ENCODE peak calls at places on chromosome 3, in eight cellular contexts. W is effector memory CD4-positive, alpha-beta T cell; D is NT2/D1; C is CD8-positive, alpha-beta T cell; J is tibial nerve; I is cardiac muscle cell; V is transverse colon; K is aorta. N is an unnamed sample. For H3K4me1, the result is how much of the 10 kb centered on the place peaks cover.

GRCh38 chr3:112446343-112446742 is 52.9 kb downstream of the BTLA start:
- DNase-seq in W (no peak), D (no peak), C (no peak), J (no peak), I (peak), V (no peak), K (no peak), N (no peak)

GRCh38 chr3:82281205-82281604 is 519.8 kb upstream of the GBE1 start:
- DNase-seq in W (no peak), D (no peak), C (no peak), J (no peak), I (no peak), V (no peak), K (no peak), N (no peak)

GRCh38 chr3:126746395-126747177 is 42.5 kb downstream of the CHCHD6 start:
- DNase-seq in W (no peak), D (no peak), C (no peak), J (no peak), I (peak), V (no peak), K (no peak), N (no peak)

GRCh38 chr3:53254810-53255359 is 937 bp downstream of the TKT start:
- DNase-seq in W (peak), D (no peak), C (peak), J (peak), I (peak), V (peak), K (peak), N (peak)

GRCh38 chr3:19539488-19540395 is 391.4 kb downstream of the KCNH8 start:
- DNase-seq in W (no peak), D (no peak), C (no peak), J (no peak), I (no peak), V (no peak), K (no peak), N (no peak)

GRCh38 chr3:153396581-153396980 is 234.6 kb downstream of the RAP2B start:
- DNase-seq in W (no peak), D (no peak), C (no peak), J (no peak), I (no peak), V (no peak), K (no peak), N (no peak)

GRCh38 chr3:157408499-157409149 is 28.0 kb upstream of the PTX3 start:
- DNase-seq in W (no peak), D (no peak), C (no peak), J (no peak), I (no peak), V (no peak), K (no peak), N (no peak)

GRCh38 chr3:51684971-51685751 is 14.1 kb downstream of the TEX264 start:
- DNase-seq in W (no peak), D (no peak), C (no peak), J (no peak), I (no peak), V (no peak), K (no peak), N (no peak)

GRCh38 chr3:49017978-49018706 is at the start of gene DALRD3:
- DNase-seq in W (peak), D (no peak), C (no peak), J (peak), I (peak), V (peak), K (peak), N (peak)

GRCh38 chr3:113329757-113330156 is 111.5 kb downstream of the CFAP44 start:
- DNase-seq in W (no peak), D (no peak), C (no peak), J (no peak), I (peak), V (no peak), K (no peak), N (no peak)

GRCh38 chr3:98977520-98977919 is 76.0 kb upstream of the DCBLD2 start:
- DNase-seq in W (no peak), D (no peak), C (no peak), J (no peak), I (peak), V (no peak), K (no peak), N (no peak)

GRCh38 chr3:25592510-25592968 is 72.2 kb downstream of the TOP2B start:
- DNase-seq in W (no peak), D (no peak), C (no peak), J (peak), I (peak), V (no peak), K (peak), N (no peak)

GRCh38 chr3:130242850-130243569 is 102.5 kb upstream of the COL6A5 start:
- DNase-seq in W (no peak), D (no peak), C (no peak), J (no peak), I (peak), V (no peak), K (no peak), N (peak)

GRCh38 chr3:161452179-161452578 is 44.4 kb upstream of the OTOL1 start:
- DNase-seq in W (no peak), D (no peak), C (no peak), J (no peak), I (no peak), V (no peak), K (no peak), N (no peak)

GRCh38 chr3:71076361-71076997 is 507.0 kb downstream of the FOXP1 start:
- DNase-seq in W (no peak), D (no peak), C (no peak), J (no peak), I (peak), V (no peak), K (no peak), N (no peak)

GRCh38 chr3:153284282-153284938 is 122.4 kb downstream of the RAP2B start:
- DNase-seq in W (peak), D (no peak), C (no peak), J (peak), I (peak), V (peak), K (peak), N (peak)

GRCh38 chr3:32456429-32457130 is 46.1 kb downstream of the CMTM6 start:
- DNase-seq in W (no peak), D (no peak), C (no peak), J (no peak), I (no peak), V (no peak), K (no peak), N (no peak)

GRCh38 chr3:2920103-2920502 is 190.1 kb downstream of the IL5RA start:
- DNase-seq in W (no peak), D (no peak), C (no peak), J (no peak), I (no peak), V (no peak), K (no peak), N (no peak)

GRCh38 chr3:142977399-142977728 is 13.9 kb upstream of the PAQR9 start:
- DNase-seq in W (no peak), D (no peak), C (no peak), J (no peak), I (no peak), V (no peak), K (no peak), N (no peak)

GRCh38 chr3:185926445-185926844 is 11.4 kb downstream of the TRA2B start:
- DNase-seq in W (no peak), D (no peak), C (no peak), J (no peak), I (no peak), V (peak), K (no peak), N (no peak)

GRCh38 chr3:126558336-126559071 is at the start of gene C3orf22:
- DNase-seq in W (no peak), D (no peak), C (no peak), J (no peak), I (no peak), V (peak), K (peak), N (peak)

GRCh38 chr3:61601831-61602230 is 40.5 kb downstream of the PTPRG start:
- DNase-seq in W (no peak), D (no peak), C (no peak), J (no peak), I (peak), V (no peak), K (no peak), N (no peak)

GRCh38 chr3:141942006-141942405 is 65.6 kb downstream of the ATP1B3 start:
- DNase-seq in W (no peak), D (no peak), C (no peak), J (no peak), I (no peak), V (no peak), K (peak), N (peak)

GRCh38 chr3:127673191-127674098 is 693 bp downstream of the ABTB1 start:
- DNase-seq in W (peak), D (no peak), C (peak), J (peak), I (peak), V (peak), K (peak), N (peak)

GRCh38 chr3:6262035-6262434 is 598.9 kb upstream of the GRM7 start:
- DNase-seq in W (no peak), D (no peak), C (no peak), J (no peak), I (no peak), V (no peak), K (no peak), N (no peak)

GRCh38 chr3:80592792-80593191 is 825.0 kb upstream of the ROBO1 start:
- DNase-seq in W (no peak), D (no peak), C (no peak), J (no peak), I (no peak), V (no peak), K (no peak), N (no peak)

GRCh38 chr3:131193671-131194291 is 167.1 kb downstream of the NEK11 start:
- DNase-seq in W (no peak), D (no peak), C (no peak), J (no peak), I (no peak), V (no peak), K (no peak), N (no peak)

GRCh38 chr3:16908006-16908405 is 23.3 kb downstream of the PLCL2 start:
- DNase-seq in W (no peak), D (no peak), C (no peak), J (no peak), I (no peak), V (no peak), K (no peak), N (no peak)

GRCh38 chr3:120596853-120597223 is 702 bp downstream of the NDUFB4 start:
- DNase-seq in W (no peak), D (no peak), C (no peak), J (no peak), I (no peak), V (no peak), K (no peak), N (no peak)

GRCh38 chr3:58659051-58659675 is 7.4 kb downstream of the FAM3D start:
- DNase-seq in W (no peak), D (peak), C (no peak), J (no peak), I (peak), V (peak), K (no peak), N (no peak)

GRCh38 chr3:161691677-161692076 is 195.1 kb downstream of the OTOL1 start:
- DNase-seq in W (no peak), D (no peak), C (no peak), J (no peak), I (no peak), V (no peak), K (no peak), N (no peak)

GRCh38 chr3:46110701-46111493 is 83.6 kb upstream of the XCR1 start:
- DNase-seq in W (no peak), D (no peak), C (no peak), J (no peak), I (peak), V (peak), K (peak), N (no peak)

DNA sequence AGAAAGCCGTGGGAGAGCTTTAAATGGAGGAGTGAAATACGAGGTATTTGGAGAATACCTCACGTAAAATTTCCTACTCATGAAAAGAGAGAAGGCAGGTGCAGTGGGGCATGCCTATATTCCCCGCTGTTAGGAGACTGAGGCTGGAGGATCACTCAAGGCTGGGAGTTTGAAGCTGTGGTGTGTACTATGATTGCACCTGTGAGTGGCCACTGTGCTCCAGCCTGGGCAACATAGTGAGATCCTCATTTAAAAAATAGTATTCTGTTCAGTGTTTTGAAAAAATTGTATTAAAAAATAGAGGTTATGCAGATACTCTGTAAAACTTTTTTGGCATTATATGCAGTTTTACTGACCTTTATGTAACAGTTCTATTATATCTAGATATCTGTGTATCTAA is 20.0 kb downstream of the UBE2E1 start:
- DNase-seq in W (no peak), D (no peak), C (no peak), J (no peak), I (no peak), V (no peak), K (no peak), N (no peak)
- H3K4me3 ChIP-seq in W (no peak), D (no peak), C (no peak), J (no peak), I (no peak), V (no peak), K (no peak), N (no peak)

GRCh38 chr3:8525893-8526292 is 24.3 kb downstream of the LMCD1 start:
- DNase-seq in W (no peak), D (no peak), C (no peak), J (no peak), I (no peak), V (no peak), K (no peak), N (no peak)
- H3K4me1 ChIP-seq in W (under half), D (under half), C (under half), J (under half), I (under half), V (under half), K (under half), N (under half)

GRCh38 chr3:147513785-147514184 is 104.6 kb downstream of the ZIC1 start:
- DNase-seq in W (no peak), D (peak), C (no peak), J (no peak), I (no peak), V (no peak), K (no peak), N (no peak)

GRCh38 chr3:147509444-147509843 is 100.3 kb downstream of the ZIC1 start:
- DNase-seq in W (no peak), D (no peak), C (no peak), J (no peak), I (peak), V (no peak), K (no peak), N (no peak)

GRCh38 chr3:147518465-147518864 is 109.3 kb downstream of the ZIC1 start:
- DNase-seq in W (no peak), D (no peak), C (no peak), J (no peak), I (peak), V (no peak), K (no peak), N (no peak)

GRCh38 chr3:147514366-147514765 is 105.2 kb downstream of the ZIC1 start:
- DNase-seq in W (no peak), D (no peak), C (no peak), J (no peak), I (no peak), V (no peak), K (no peak), N (no peak)
- H3K4me3 ChIP-seq in W (no peak), D (no peak), C (no peak), J (no peak), I (no peak), V (no peak), K (no peak), N (no peak)

DNA sequence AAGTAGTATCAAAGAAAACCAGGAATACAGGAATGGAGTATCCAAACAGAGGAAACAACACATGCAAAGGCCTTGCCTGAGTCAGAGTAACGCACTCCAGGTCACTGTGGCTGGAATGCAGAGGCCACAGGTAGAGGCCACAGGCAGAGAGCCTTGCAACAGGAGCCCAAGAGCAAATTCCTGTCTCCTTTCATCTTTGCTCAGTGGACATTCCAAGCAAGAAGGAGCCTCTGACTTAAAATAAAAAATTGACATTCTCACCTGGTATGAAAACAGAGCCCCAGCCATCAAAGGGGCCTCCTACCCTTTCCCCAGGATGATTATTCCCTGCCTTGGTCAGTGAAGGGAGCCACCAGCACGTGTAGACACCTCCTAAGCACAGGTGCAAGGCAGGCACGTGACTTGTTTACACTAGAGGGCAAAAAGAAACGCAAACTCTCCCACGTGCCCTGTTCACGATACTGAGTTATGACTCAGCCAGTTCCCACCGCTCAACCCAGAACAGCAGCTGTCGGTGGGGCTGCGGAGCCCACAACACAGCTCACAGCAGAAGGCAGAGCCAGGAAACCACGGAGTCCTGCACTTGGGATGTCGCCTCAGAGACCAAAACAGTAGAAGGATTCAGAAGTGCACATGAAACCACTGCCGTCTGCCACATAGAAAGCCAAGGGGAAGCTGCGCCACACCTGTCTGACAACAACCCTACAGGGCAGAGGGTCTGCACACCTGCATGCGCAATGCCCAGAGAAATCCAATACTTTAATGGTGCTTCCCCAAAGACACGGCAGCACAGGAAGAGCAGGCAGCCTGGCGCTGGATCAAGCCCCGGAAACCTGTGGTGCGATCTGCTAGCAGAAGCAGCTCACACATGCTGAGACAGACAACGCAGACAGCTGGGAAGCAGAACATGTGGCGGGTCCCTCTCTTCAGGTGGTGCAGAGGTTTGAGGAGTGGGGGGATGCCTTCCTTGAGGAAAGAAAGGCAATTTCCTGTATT is 52.1 kb downstream of the ITGB5 start:
- DNase-seq in W (peak), D (no peak), C (peak), J (no peak), I (peak), V (peak), K (peak), N (peak)
- H3K4me1 ChIP-seq in W (under half), D (under half), C (under half), J (under half), I (under half), V (half or more), K (under half), N (under half)

DNA sequence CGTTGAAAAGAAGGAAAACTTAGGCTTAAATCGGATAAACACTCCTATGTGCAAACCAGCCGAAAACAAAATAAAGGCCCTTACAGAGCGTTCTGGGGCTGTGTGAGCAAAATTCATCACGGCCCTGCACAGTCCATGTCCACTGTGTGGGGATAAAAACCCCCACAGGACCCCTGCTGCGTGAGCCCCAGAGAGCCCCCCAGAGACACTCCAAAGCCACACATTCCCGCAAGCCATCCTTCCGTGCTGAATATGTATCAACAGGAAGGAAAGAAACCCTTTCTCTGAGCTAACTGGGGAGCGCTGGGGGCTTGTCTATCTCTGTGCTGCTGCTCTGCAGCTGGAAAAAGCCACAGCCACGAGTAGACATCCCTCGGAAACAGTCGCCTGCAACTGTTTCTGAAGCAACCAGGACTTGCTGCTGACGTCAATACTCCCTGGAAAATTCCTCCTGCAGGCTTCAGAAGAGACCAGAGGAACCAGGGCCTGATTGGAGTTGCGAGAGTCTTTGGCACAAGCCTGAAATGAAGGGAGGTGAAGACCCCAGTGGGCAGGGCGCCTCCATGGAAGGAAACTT is 72.6 kb downstream of the NUP210 start:
- DNase-seq in W (no peak), D (peak), C (no peak), J (no peak), I (peak), V (no peak), K (no peak), N (no peak)
- H3K4me3 ChIP-seq in W (no peak), D (peak), C (no peak), J (no peak), I (no peak), V (no peak), K (no peak), N (no peak)

DNA sequence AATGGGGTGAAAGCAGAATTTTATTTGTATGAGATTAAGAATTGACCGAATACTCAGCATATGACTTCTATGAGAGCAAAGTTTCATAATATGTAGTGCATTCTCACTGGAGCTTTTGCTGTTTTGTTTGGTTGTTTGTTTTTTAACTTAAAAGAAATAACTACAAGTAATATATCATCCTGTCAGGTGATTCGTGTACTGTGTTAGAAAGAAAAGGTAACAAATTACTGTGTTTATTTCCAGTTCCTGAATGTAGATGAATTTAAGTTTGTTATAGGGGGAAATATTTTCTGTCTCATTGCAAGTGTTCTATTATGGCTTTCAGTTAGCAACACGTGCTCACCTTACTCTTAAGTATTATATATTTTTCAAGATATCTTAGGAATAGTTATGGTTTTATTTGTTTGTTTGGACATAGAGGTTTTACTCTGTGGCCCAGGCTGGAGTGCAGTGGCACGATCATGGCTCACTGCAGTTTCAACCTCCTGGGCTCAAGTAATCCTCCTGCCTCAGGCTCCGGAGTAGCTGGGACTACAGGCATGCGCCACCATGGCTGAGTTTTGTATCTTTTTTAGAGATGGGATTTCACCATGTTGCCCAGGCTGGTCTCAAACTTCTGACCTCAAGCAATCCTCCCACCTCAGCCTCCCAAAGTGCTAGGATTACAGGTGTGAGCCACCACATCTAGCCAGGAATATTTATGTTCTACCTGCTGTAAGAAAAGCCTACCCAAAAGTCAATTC is 125.4 kb downstream of the FNDC3B start:
- DNase-seq in W (no peak), D (no peak), C (no peak), J (no peak), I (no peak), V (no peak), K (no peak), N (no peak)
- H3K4me1 ChIP-seq in W (under half), D (under half), C (under half), J (under half), I (under half), V (under half), K (under half), N (under half)

DNA sequence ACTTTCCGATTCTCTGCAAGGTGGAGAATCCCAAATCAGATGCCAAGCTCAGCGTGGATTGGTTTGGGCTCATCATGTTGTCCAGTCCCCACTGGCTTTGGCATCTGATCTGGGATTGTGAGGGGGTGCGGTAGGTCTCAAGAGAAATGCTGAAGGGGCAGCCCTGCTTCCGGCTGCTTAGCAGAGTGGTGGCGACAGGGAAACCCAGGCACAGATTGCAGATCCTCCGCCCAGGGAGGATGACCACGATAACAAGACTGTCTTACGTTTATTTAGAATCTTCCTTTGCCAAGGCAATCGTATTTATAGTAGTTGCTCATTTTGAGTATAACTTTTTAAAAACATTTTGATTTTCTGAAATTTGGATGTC is 61.1 kb downstream of the SLC12A8 start:
- DNase-seq in W (no peak), D (no peak), C (no peak), J (no peak), I (no peak), V (no peak), K (no peak), N (no peak)
- H3K4me3 ChIP-seq in W (no peak), D (no peak), C (no peak), J (no peak), I (no peak), V (no peak), K (no peak), N (no peak)

N was measured in Peyer's patch.